ENCODE peak calls at places on chromosomes 12 and 14, in eight cellular contexts. One of them, this sample, is unnamed.

GRCh38 chr12:70190252-70191010 is 52.8 kb upstream of the CNOT2 start:
- DNase-seq in heart right ventricle: no peak
- DNase-seq in upper lobe of right lung: no peak
- DNase-seq in left ventricle myocardium inferior: no peak
- DNase-seq in CD8-positive, alpha-beta T cell: no peak
- DNase-seq in pancreas: no peak
- DNase-seq in stomach: no peak
- DNase-seq in cardiac muscle cell: peak
- DNase-seq in this sample: no peak

GRCh38 chr14:103329421-103330347 is 4.4 kb upstream of the EIF5 start:
- DNase-seq in CD8-positive, alpha-beta T cell: no peak
- DNase-seq in stomach: peak
- DNase-seq in heart right ventricle: peak
- DNase-seq in left ventricle myocardium inferior: no peak
- DNase-seq in upper lobe of right lung: no peak
- DNase-seq in pancreas: no peak
- DNase-seq in cardiac muscle cell: peak
- DNase-seq in this sample: no peak

GRCh38 chr14:22841769-22842168 is 5.4 kb downstream of the MMP14 start:
- DNase-seq in heart right ventricle: no peak
- DNase-seq in pancreas: no peak
- DNase-seq in left ventricle myocardium inferior: no peak
- DNase-seq in stomach: no peak
- DNase-seq in CD8-positive, alpha-beta T cell: no peak
- DNase-seq in upper lobe of right lung: no peak
- DNase-seq in cardiac muscle cell: no peak
- DNase-seq in this sample: no peak

GRCh38 chr14:71133296-71133695 is 226.0 kb downstream of the PCNX1 start:
- DNase-seq in heart right ventricle: no peak
- DNase-seq in pancreas: no peak
- DNase-seq in stomach: no peak
- DNase-seq in upper lobe of right lung: no peak
- DNase-seq in left ventricle myocardium inferior: no peak
- DNase-seq in CD8-positive, alpha-beta T cell: no peak
- DNase-seq in cardiac muscle cell: no peak
- DNase-seq in this sample: no peak

GRCh38 chr12:26848156-26848825 is 15.3 kb upstream of the ITPR2 start:
- DNase-seq in stomach: no peak
- DNase-seq in CD8-positive, alpha-beta T cell: no peak
- DNase-seq in pancreas: no peak
- DNase-seq in upper lobe of right lung: no peak
- DNase-seq in left ventricle myocardium inferior: no peak
- DNase-seq in heart right ventricle: no peak
- DNase-seq in cardiac muscle cell: peak
- DNase-seq in this sample: no peak

GRCh38 chr12:109597795-109598427 is 24.3 kb downstream of the MVK start:
- DNase-seq in CD8-positive, alpha-beta T cell: peak
- DNase-seq in stomach: peak
- DNase-seq in heart right ventricle: peak
- DNase-seq in cardiac muscle cell: peak
- DNase-seq in left ventricle myocardium inferior: peak
- DNase-seq in upper lobe of right lung: peak
- DNase-seq in pancreas: peak
- DNase-seq in this sample: peak

GRCh38 chr14:54253195-54253947 is 143.4 kb upstream of the CDKN3 start:
- DNase-seq in cardiac muscle cell: peak
- DNase-seq in heart right ventricle: no peak
- DNase-seq in left ventricle myocardium inferior: no peak
- DNase-seq in CD8-positive, alpha-beta T cell: no peak
- DNase-seq in stomach: no peak
- DNase-seq in upper lobe of right lung: no peak
- DNase-seq in pancreas: no peak
- DNase-seq in this sample: no peak

GRCh38 chr12:40907115-40907521 is 214.9 kb downstream of the CNTN1 start:
- DNase-seq in stomach: no peak
- DNase-seq in upper lobe of right lung: no peak
- DNase-seq in heart right ventricle: no peak
- DNase-seq in cardiac muscle cell: no peak
- DNase-seq in CD8-positive, alpha-beta T cell: no peak
- DNase-seq in left ventricle myocardium inferior: no peak
- DNase-seq in pancreas: no peak
- DNase-seq in this sample: no peak

GRCh38 chr12:106692896-106693295 is 81.6 kb upstream of the RIC8B start:
- DNase-seq in cardiac muscle cell: no peak
- DNase-seq in CD8-positive, alpha-beta T cell: no peak
- DNase-seq in upper lobe of right lung: no peak
- DNase-seq in stomach: no peak
- DNase-seq in pancreas: no peak
- DNase-seq in heart right ventricle: no peak
- DNase-seq in left ventricle myocardium inferior: no peak
- DNase-seq in this sample: no peak

GRCh38 chr12:130086248-130086647 is 76.0 kb upstream of the FZD10 start:
- DNase-seq in CD8-positive, alpha-beta T cell: no peak
- DNase-seq in cardiac muscle cell: no peak
- DNase-seq in pancreas: no peak
- DNase-seq in left ventricle myocardium inferior: no peak
- DNase-seq in upper lobe of right lung: no peak
- DNase-seq in heart right ventricle: no peak
- DNase-seq in stomach: no peak
- DNase-seq in this sample: no peak

GRCh38 chr12:116534341-116535121 is 24.6 kb upstream of the MAP1LC3B2 start:
- DNase-seq in heart right ventricle: no peak
- DNase-seq in cardiac muscle cell: no peak
- DNase-seq in stomach: no peak
- DNase-seq in upper lobe of right lung: no peak
- DNase-seq in pancreas: no peak
- DNase-seq in left ventricle myocardium inferior: no peak
- DNase-seq in CD8-positive, alpha-beta T cell: no peak
- DNase-seq in this sample: no peak

GRCh38 chr14:38623661-38624060 is 367.8 kb upstream of the CLEC14A start:
- DNase-seq in upper lobe of right lung: no peak
- DNase-seq in pancreas: no peak
- DNase-seq in left ventricle myocardium inferior: no peak
- DNase-seq in CD8-positive, alpha-beta T cell: no peak
- DNase-seq in stomach: no peak
- DNase-seq in heart right ventricle: no peak
- DNase-seq in cardiac muscle cell: no peak
- DNase-seq in this sample: no peak

GRCh38 chr12:100955139-100955538 is 160.6 kb downstream of the ANO4 start:
- DNase-seq in stomach: no peak
- DNase-seq in pancreas: no peak
- DNase-seq in cardiac muscle cell: peak
- DNase-seq in upper lobe of right lung: no peak
- DNase-seq in CD8-positive, alpha-beta T cell: no peak
- DNase-seq in heart right ventricle: no peak
- DNase-seq in left ventricle myocardium inferior: no peak
- DNase-seq in this sample: peak

GRCh38 chr12:32884962-32885361 is 11.6 kb downstream of the PKP2 start:
- DNase-seq in stomach: no peak
- DNase-seq in pancreas: no peak
- DNase-seq in cardiac muscle cell: no peak
- DNase-seq in CD8-positive, alpha-beta T cell: no peak
- DNase-seq in left ventricle myocardium inferior: no peak
- DNase-seq in upper lobe of right lung: no peak
- DNase-seq in heart right ventricle: no peak
- DNase-seq in this sample: no peak

GRCh38 chr14:78075610-78076277 is 94.4 kb upstream of the NRXN3 start:
- DNase-seq in heart right ventricle: peak
- DNase-seq in cardiac muscle cell: no peak
- DNase-seq in stomach: no peak
- DNase-seq in upper lobe of right lung: no peak
- DNase-seq in CD8-positive, alpha-beta T cell: no peak
- DNase-seq in left ventricle myocardium inferior: no peak
- DNase-seq in pancreas: no peak
- DNase-seq in this sample: no peak

GRCh38 chr12:2680676-2681039 is 114.1 kb upstream of the FKBP4 start:
- DNase-seq in cardiac muscle cell: no peak
- DNase-seq in upper lobe of right lung: no peak
- DNase-seq in stomach: no peak
- DNase-seq in CD8-positive, alpha-beta T cell: no peak
- DNase-seq in heart right ventricle: no peak
- DNase-seq in pancreas: no peak
- DNase-seq in left ventricle myocardium inferior: no peak
- DNase-seq in this sample: no peak

GRCh38 chr12:2683283-2684025 is 111.3 kb upstream of the FKBP4 start:
- DNase-seq in upper lobe of right lung: no peak
- DNase-seq in left ventricle myocardium inferior: no peak
- DNase-seq in cardiac muscle cell: no peak
- DNase-seq in heart right ventricle: no peak
- DNase-seq in pancreas: no peak
- DNase-seq in CD8-positive, alpha-beta T cell: peak
- DNase-seq in stomach: no peak
- DNase-seq in this sample: peak

GRCh38 chr12:2679816-2680675 is 114.7 kb upstream of the FKBP4 start:
- DNase-seq in pancreas: no peak
- DNase-seq in CD8-positive, alpha-beta T cell: peak
- DNase-seq in heart right ventricle: no peak
- DNase-seq in cardiac muscle cell: no peak
- DNase-seq in stomach: no peak
- DNase-seq in upper lobe of right lung: no peak
- DNase-seq in left ventricle myocardium inferior: no peak
- DNase-seq in this sample: peak

GRCh38 chr12:2681426-2682205 is 113.2 kb upstream of the FKBP4 start:
- DNase-seq in left ventricle myocardium inferior: no peak
- DNase-seq in heart right ventricle: no peak
- DNase-seq in upper lobe of right lung: no peak
- DNase-seq in pancreas: no peak
- DNase-seq in CD8-positive, alpha-beta T cell: no peak
- DNase-seq in cardiac muscle cell: no peak
- DNase-seq in stomach: no peak
- DNase-seq in this sample: no peak

DNA sequence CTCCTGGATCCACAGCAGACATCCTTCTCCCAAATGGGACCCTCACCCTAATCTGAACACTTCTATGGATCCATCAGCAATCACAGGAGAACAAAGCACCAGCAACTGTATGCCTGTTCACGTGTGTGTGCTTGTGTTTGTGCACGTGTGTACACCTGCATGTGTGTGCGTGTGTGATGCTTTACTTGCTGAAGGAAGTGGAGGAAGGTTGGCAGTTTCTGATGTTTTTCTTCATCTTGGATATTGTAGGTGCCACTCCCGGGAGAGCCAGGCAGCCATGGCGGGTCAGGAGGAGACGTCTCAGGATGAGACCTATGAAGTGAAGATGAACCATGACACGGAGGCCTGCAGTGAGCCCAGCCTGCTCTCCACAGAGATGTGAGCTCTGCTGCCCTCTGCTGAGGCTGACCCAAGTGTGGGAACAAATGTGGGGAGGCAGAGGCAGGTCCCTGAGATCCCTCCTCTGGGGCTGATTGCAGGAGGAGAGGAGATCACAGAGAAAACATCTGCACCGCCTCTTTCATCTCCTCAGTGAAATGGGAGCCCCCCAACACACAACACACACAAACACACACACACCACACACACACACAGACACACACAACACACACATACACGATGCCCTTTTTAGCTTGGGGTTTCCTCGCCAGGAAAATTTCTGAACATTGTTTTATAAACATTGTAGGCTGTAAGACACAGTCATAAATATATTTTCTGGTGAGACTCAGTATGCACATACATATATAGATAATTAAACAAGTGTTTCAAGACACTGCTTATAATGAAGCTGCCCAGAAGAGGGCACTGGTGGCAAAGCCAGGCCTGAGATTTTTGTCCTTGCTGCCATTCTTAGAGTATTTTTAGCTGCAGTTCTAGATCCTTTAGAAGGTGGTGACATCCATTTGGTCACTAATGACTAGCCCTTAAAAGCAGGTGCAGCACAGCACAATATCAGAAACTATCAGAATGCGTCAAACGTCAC is 112.2 kb upstream of the FKBP4 start:
- DNase-seq in upper lobe of right lung: no peak
- DNase-seq in heart right ventricle: no peak
- DNase-seq in cardiac muscle cell: peak
- DNase-seq in stomach: no peak
- DNase-seq in CD8-positive, alpha-beta T cell: no peak
- DNase-seq in left ventricle myocardium inferior: no peak
- DNase-seq in pancreas: no peak
- DNase-seq in this sample: no peak
- TF ChIP-seq CTCF in upper lobe of right lung: peak
- TF ChIP-seq CTCF in heart right ventricle: peak
- TF ChIP-seq CTCF in cardiac muscle cell: peak
- TF ChIP-seq CTCF in stomach: peak
- TF ChIP-seq CTCF in CD8-positive, alpha-beta T cell: peak
- TF ChIP-seq CTCF in left ventricle myocardium inferior: peak
- TF ChIP-seq CTCF in pancreas: no peak
- TF ChIP-seq CTCF in this sample: peak

GRCh38 chr14:75604979-75605825 is 26.8 kb downstream of the FLVCR2 start:
- DNase-seq in CD8-positive, alpha-beta T cell: no peak
- DNase-seq in cardiac muscle cell: peak
- DNase-seq in stomach: no peak
- DNase-seq in pancreas: no peak
- DNase-seq in heart right ventricle: peak
- DNase-seq in left ventricle myocardium inferior: peak
- DNase-seq in upper lobe of right lung: peak
- DNase-seq in this sample: no peak
- H3K27ac ChIP-seq in CD8-positive, alpha-beta T cell: no peak
- H3K27ac ChIP-seq in cardiac muscle cell: no peak
- H3K27ac ChIP-seq in stomach: peak
- H3K27ac ChIP-seq in pancreas: no peak
- H3K27ac ChIP-seq in heart right ventricle: peak
- H3K27ac ChIP-seq in left ventricle myocardium inferior: peak
- H3K27ac ChIP-seq in upper lobe of right lung: peak
- H3K27ac ChIP-seq in this sample: no peak

GRCh38 chr14:72178517-72178916 is 246.3 kb downstream of the RGS6 start:
- DNase-seq in upper lobe of right lung: no peak
- DNase-seq in heart right ventricle: no peak
- DNase-seq in CD8-positive, alpha-beta T cell: no peak
- DNase-seq in pancreas: no peak
- DNase-seq in stomach: no peak
- DNase-seq in cardiac muscle cell: no peak
- DNase-seq in left ventricle myocardium inferior: no peak
- DNase-seq in this sample: no peak
- TF ChIP-seq CTCF in upper lobe of right lung: no peak
- TF ChIP-seq CTCF in heart right ventricle: no peak
- TF ChIP-seq CTCF in CD8-positive, alpha-beta T cell: no peak
- TF ChIP-seq CTCF in pancreas: no peak
- TF ChIP-seq CTCF in stomach: no peak
- TF ChIP-seq CTCF in cardiac muscle cell: no peak
- TF ChIP-seq CTCF in left ventricle myocardium inferior: no peak
- TF ChIP-seq CTCF in this sample: no peak

DNA sequence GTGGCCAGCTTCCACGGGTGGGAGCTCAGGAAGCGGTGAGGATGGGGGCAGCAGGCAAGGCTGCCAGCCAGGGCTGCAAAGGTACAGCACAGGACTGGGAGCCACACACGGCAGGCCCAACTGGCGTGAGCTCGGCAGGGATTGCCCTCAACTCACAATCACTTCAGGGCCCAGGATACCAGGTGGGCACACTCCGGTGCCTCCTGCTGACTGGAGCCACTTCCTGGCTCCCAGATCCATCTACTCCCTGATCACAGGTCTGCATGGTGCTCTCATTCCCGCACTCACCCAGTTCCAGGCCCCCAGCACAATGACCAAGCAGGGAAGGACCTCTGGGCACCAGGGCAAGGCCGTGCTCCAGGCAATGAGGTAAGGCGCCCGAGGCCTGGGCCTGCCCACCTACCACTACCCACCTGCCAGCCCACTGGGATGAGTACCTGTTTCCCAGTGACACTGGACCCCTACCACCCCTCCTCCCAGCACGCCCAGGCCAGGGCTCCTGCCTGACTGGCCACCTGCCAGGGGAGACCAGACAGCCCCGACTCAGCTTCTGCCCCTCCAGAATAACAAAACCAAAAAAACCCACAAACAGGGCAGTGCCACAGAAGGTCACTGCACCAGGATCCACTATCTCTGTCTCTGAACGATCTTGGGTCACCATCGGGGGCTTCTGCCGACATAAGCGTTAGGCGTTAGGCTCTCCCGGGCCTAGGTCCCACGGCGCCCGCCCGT is 1.8 kb downstream of the JAG2 start:
- DNase-seq in cardiac muscle cell: no peak
- DNase-seq in stomach: no peak
- DNase-seq in left ventricle myocardium inferior: no peak
- DNase-seq in pancreas: no peak
- DNase-seq in upper lobe of right lung: no peak
- DNase-seq in heart right ventricle: no peak
- DNase-seq in CD8-positive, alpha-beta T cell: no peak
- DNase-seq in this sample: no peak
- H3K27ac ChIP-seq in cardiac muscle cell: no peak
- H3K27ac ChIP-seq in stomach: no peak
- H3K27ac ChIP-seq in left ventricle myocardium inferior: peak
- H3K27ac ChIP-seq in pancreas: no peak
- H3K27ac ChIP-seq in upper lobe of right lung: no peak
- H3K27ac ChIP-seq in heart right ventricle: peak
- H3K27ac ChIP-seq in CD8-positive, alpha-beta T cell: no peak
- H3K27ac ChIP-seq in this sample: no peak

This sample was measured in ascending aorta.